ENCODE peak calls at places on chromosomes 11 and 22, in ten cellular contexts. One of them, this sample, is unnamed.

GRCh38 chr11:46588915-46589314 is 4.9 kb downstream of the AMBRA1 start:
- DNase-seq in GM06990: no peak
- DNase-seq in T-helper 17 cell: no peak
- DNase-seq in left ventricle myocardium inferior: no peak
- DNase-seq in pancreas: no peak
- DNase-seq in HEK293T: no peak
- DNase-seq in H4: no peak
- DNase-seq in stimulated activated naive B cell treated with anti-CD40 and anti-IgM and Interleukin-4, amounts not matched to agents 10 μg/mL and 1 μg/mL and 100 μg/mL, for 72 hours: no peak
- DNase-seq in omental fat pad: no peak
- DNase-seq in heart left ventricle: no peak
- DNase-seq in this sample: no peak

GRCh38 chr22:20114506-20115475 is 1.1 kb upstream of the RANBP1 start:
- DNase-seq in pancreas: no peak
- DNase-seq in heart left ventricle: no peak
- DNase-seq in HEK293T: no peak
- DNase-seq in H4: no peak
- DNase-seq in left ventricle myocardium inferior: peak
- DNase-seq in omental fat pad: no peak
- DNase-seq in T-helper 17 cell: no peak
- DNase-seq in stimulated activated naive B cell treated with anti-CD40 and anti-IgM and Interleukin-4, amounts not matched to agents 10 μg/mL and 1 μg/mL and 100 μg/mL, for 72 hours: no peak
- DNase-seq in GM06990: no peak
- DNase-seq in this sample: no peak

GRCh38 chr11:16099501-16099900 is 256.8 kb downstream of the SOX6 start:
- DNase-seq in T-helper 17 cell: no peak
- DNase-seq in left ventricle myocardium inferior: no peak
- DNase-seq in HEK293T: no peak
- DNase-seq in pancreas: no peak
- DNase-seq in H4: no peak
- DNase-seq in omental fat pad: no peak
- DNase-seq in heart left ventricle: no peak
- DNase-seq in stimulated activated naive B cell treated with anti-CD40 and anti-IgM and Interleukin-4, amounts not matched to agents 10 μg/mL and 1 μg/mL and 100 μg/mL, for 72 hours: no peak
- DNase-seq in GM06990: no peak
- DNase-seq in this sample: no peak

GRCh38 chr11:111910637-111911562 is 670 bp downstream of the CRYAB start:
- DNase-seq in omental fat pad: no peak
- DNase-seq in stimulated activated naive B cell treated with anti-CD40 and anti-IgM and Interleukin-4, amounts not matched to agents 10 μg/mL and 1 μg/mL and 100 μg/mL, for 72 hours: no peak
- DNase-seq in H4: no peak
- DNase-seq in GM06990: no peak
- DNase-seq in T-helper 17 cell: no peak
- DNase-seq in left ventricle myocardium inferior: peak
- DNase-seq in pancreas: no peak
- DNase-seq in heart left ventricle: peak
- DNase-seq in HEK293T: no peak
- DNase-seq in this sample: no peak

GRCh38 chr22:39575552-39575825 is 4.9 kb downstream of the CACNA1I start:
- DNase-seq in GM06990: no peak
- DNase-seq in T-helper 17 cell: no peak
- DNase-seq in left ventricle myocardium inferior: no peak
- DNase-seq in omental fat pad: no peak
- DNase-seq in pancreas: no peak
- DNase-seq in HEK293T: no peak
- DNase-seq in H4: no peak
- DNase-seq in stimulated activated naive B cell treated with anti-CD40 and anti-IgM and Interleukin-4, amounts not matched to agents 10 μg/mL and 1 μg/mL and 100 μg/mL, for 72 hours: no peak
- DNase-seq in heart left ventricle: no peak
- DNase-seq in this sample: no peak

GRCh38 chr22:21714784-21715183 is 20.8 kb downstream of the YPEL1 start:
- DNase-seq in stimulated activated naive B cell treated with anti-CD40 and anti-IgM and Interleukin-4, amounts not matched to agents 10 μg/mL and 1 μg/mL and 100 μg/mL, for 72 hours: no peak
- DNase-seq in H4: no peak
- DNase-seq in heart left ventricle: no peak
- DNase-seq in T-helper 17 cell: no peak
- DNase-seq in GM06990: no peak
- DNase-seq in omental fat pad: no peak
- DNase-seq in left ventricle myocardium inferior: no peak
- DNase-seq in pancreas: no peak
- DNase-seq in HEK293T: no peak
- DNase-seq in this sample: no peak

GRCh38 chr11:75792127-75792731 is 22.8 kb upstream of the UVRAG start:
- DNase-seq in left ventricle myocardium inferior: no peak
- DNase-seq in heart left ventricle: no peak
- DNase-seq in T-helper 17 cell: no peak
- DNase-seq in H4: no peak
- DNase-seq in HEK293T: no peak
- DNase-seq in omental fat pad: no peak
- DNase-seq in GM06990: no peak
- DNase-seq in stimulated activated naive B cell treated with anti-CD40 and anti-IgM and Interleukin-4, amounts not matched to agents 10 μg/mL and 1 μg/mL and 100 μg/mL, for 72 hours: no peak
- DNase-seq in pancreas: no peak
- DNase-seq in this sample: no peak

GRCh38 chr11:6622261-6623171 is 3.3 kb upstream of the TPP1 start:
- DNase-seq in GM06990: no peak
- DNase-seq in T-helper 17 cell: no peak
- DNase-seq in HEK293T: no peak
- DNase-seq in omental fat pad: no peak
- DNase-seq in H4: no peak
- DNase-seq in left ventricle myocardium inferior: no peak
- DNase-seq in stimulated activated naive B cell treated with anti-CD40 and anti-IgM and Interleukin-4, amounts not matched to agents 10 μg/mL and 1 μg/mL and 100 μg/mL, for 72 hours: no peak
- DNase-seq in heart left ventricle: no peak
- DNase-seq in pancreas: no peak
- DNase-seq in this sample: no peak

GRCh38 chr11:24391165-24391564 is 105.7 kb upstream of the LUZP2 start:
- DNase-seq in HEK293T: no peak
- DNase-seq in omental fat pad: no peak
- DNase-seq in H4: peak
- DNase-seq in stimulated activated naive B cell treated with anti-CD40 and anti-IgM and Interleukin-4, amounts not matched to agents 10 μg/mL and 1 μg/mL and 100 μg/mL, for 72 hours: no peak
- DNase-seq in pancreas: no peak
- DNase-seq in left ventricle myocardium inferior: no peak
- DNase-seq in GM06990: no peak
- DNase-seq in T-helper 17 cell: no peak
- DNase-seq in heart left ventricle: no peak
- DNase-seq in this sample: no peak

GRCh38 chr11:34449013-34449412 is 10.3 kb downstream of the CAT start:
- DNase-seq in left ventricle myocardium inferior: no peak
- DNase-seq in H4: peak
- DNase-seq in HEK293T: no peak
- DNase-seq in GM06990: no peak
- DNase-seq in heart left ventricle: no peak
- DNase-seq in omental fat pad: no peak
- DNase-seq in pancreas: no peak
- DNase-seq in stimulated activated naive B cell treated with anti-CD40 and anti-IgM and Interleukin-4, amounts not matched to agents 10 μg/mL and 1 μg/mL and 100 μg/mL, for 72 hours: no peak
- DNase-seq in T-helper 17 cell: no peak
- DNase-seq in this sample: no peak

GRCh38 chr11:33410086-33410765 is 153.0 kb downstream of the HIPK3 start:
- DNase-seq in heart left ventricle: no peak
- DNase-seq in HEK293T: no peak
- DNase-seq in H4: no peak
- DNase-seq in T-helper 17 cell: no peak
- DNase-seq in stimulated activated naive B cell treated with anti-CD40 and anti-IgM and Interleukin-4, amounts not matched to agents 10 μg/mL and 1 μg/mL and 100 μg/mL, for 72 hours: no peak
- DNase-seq in left ventricle myocardium inferior: no peak
- DNase-seq in omental fat pad: no peak
- DNase-seq in GM06990: no peak
- DNase-seq in pancreas: no peak
- DNase-seq in this sample: no peak

GRCh38 chr22:17332109-17332508 is 37.2 kb upstream of the CECR2 start:
- DNase-seq in omental fat pad: no peak
- DNase-seq in HEK293T: no peak
- DNase-seq in left ventricle myocardium inferior: no peak
- DNase-seq in GM06990: no peak
- DNase-seq in heart left ventricle: no peak
- DNase-seq in stimulated activated naive B cell treated with anti-CD40 and anti-IgM and Interleukin-4, amounts not matched to agents 10 μg/mL and 1 μg/mL and 100 μg/mL, for 72 hours: no peak
- DNase-seq in H4: no peak
- DNase-seq in pancreas: no peak
- DNase-seq in T-helper 17 cell: no peak
- DNase-seq in this sample: no peak

GRCh38 chr11:72278911-72279310 is 34.9 kb upstream of the PHOX2A start:
- DNase-seq in left ventricle myocardium inferior: no peak
- DNase-seq in omental fat pad: no peak
- DNase-seq in pancreas: no peak
- DNase-seq in HEK293T: no peak
- DNase-seq in stimulated activated naive B cell treated with anti-CD40 and anti-IgM and Interleukin-4, amounts not matched to agents 10 μg/mL and 1 μg/mL and 100 μg/mL, for 72 hours: no peak
- DNase-seq in heart left ventricle: no peak
- DNase-seq in GM06990: no peak
- DNase-seq in T-helper 17 cell: no peak
- DNase-seq in H4: no peak
- DNase-seq in this sample: no peak

GRCh38 chr11:111417011-111417765 is 38.1 kb upstream of the POU2AF1 start:
- DNase-seq in H4: no peak
- DNase-seq in HEK293T: no peak
- DNase-seq in left ventricle myocardium inferior: no peak
- DNase-seq in T-helper 17 cell: no peak
- DNase-seq in GM06990: peak
- DNase-seq in omental fat pad: no peak
- DNase-seq in pancreas: no peak
- DNase-seq in stimulated activated naive B cell treated with anti-CD40 and anti-IgM and Interleukin-4, amounts not matched to agents 10 μg/mL and 1 μg/mL and 100 μg/mL, for 72 hours: peak
- DNase-seq in heart left ventricle: no peak
- DNase-seq in this sample: peak